ENCODE peak calls at places on chromosomes 12 and 14, in nine cellular contexts. M, K, V, S, J, B, F, R and E are unnamed samples.

GRCh38 chr14:76863724-76864407 is 37.7 kb downstream of the LRRC74A start:
- DNase-seq in M (no peak), J (no peak), F (no peak), R (no peak), S (no peak), K (peak), V (no peak), B (no peak), E (peak)

GRCh38 chr12:71865166-71865713 is 25.7 kb downstream of the TBC1D15 start:
- DNase-seq in J (no peak), R (no peak), S (peak), F (peak), K (no peak), B (no peak), M (peak), V (peak), E (no peak)

GRCh38 chr12:112374166-112374740 is 8.0 kb downstream of the HECTD4 start:
- DNase-seq in B (no peak), V (no peak), S (no peak), R (no peak), M (no peak), J (no peak), K (no peak), F (no peak), E (no peak)

GRCh38 chr12:66688836-66689439 is 10.1 kb upstream of the GRIP1 start:
- DNase-seq in F (peak), R (peak), V (no peak), S (peak), J (peak), K (no peak), M (peak), B (peak), E (no peak)

GRCh38 chr14:95059126-95059525 is 98.2 kb downstream of the DICER1 start:
- DNase-seq in J (no peak), B (no peak), M (no peak), V (no peak), S (no peak), F (no peak), K (no peak), R (no peak), E (no peak)

GRCh38 chr12:40691913-40692616 is at the start of gene CNTN1:
- DNase-seq in R (no peak), M (peak), J (peak), V (no peak), K (peak), F (no peak), B (peak), S (peak), E (peak)

GRCh38 chr12:65540140-65540539 is 261.7 kb downstream of the MSRB3 start:
- DNase-seq in M (no peak), F (peak), S (no peak), J (no peak), B (peak), R (no peak), V (no peak), K (no peak), E (no peak)

GRCh38 chr12:47226199-47226598 is 146.4 kb upstream of the AMIGO2 start:
- DNase-seq in M (no peak), V (no peak), R (no peak), K (no peak), S (no peak), J (no peak), F (no peak), B (no peak), E (no peak)

GRCh38 chr12:51901881-51902280 is 5.4 kb upstream of the ACVRL1 start:
- DNase-seq in B (no peak), S (no peak), V (no peak), M (no peak), J (no peak), F (no peak), R (no peak), K (peak), E (no peak)

GRCh38 chr12:70277973-70278372 is 34.7 kb downstream of the CNOT2 start:
- DNase-seq in K (no peak), J (no peak), S (no peak), F (no peak), V (no peak), M (no peak), R (no peak), B (no peak), E (no peak)

GRCh38 chr14:70884595-70885342 is 22.5 kb upstream of the PCNX1 start:
- DNase-seq in S (no peak), B (no peak), K (no peak), J (no peak), M (no peak), F (no peak), V (no peak), R (no peak), E (no peak)

GRCh38 chr12:116880213-116880816 is 926 bp downstream of the HRK start:
- DNase-seq in K (no peak), F (no peak), S (no peak), R (no peak), B (no peak), M (no peak), V (no peak), J (no peak), E (peak)

GRCh38 chr14:45085004-45085403 is 1.1 kb downstream of the PRPF39 start:
- DNase-seq in K (no peak), F (peak), M (peak), R (no peak), B (peak), S (no peak), V (no peak), J (no peak), E (no peak)

GRCh38 chr12:6914246-6914947 is at the start of gene ENO2:
- DNase-seq in K (peak), R (peak), J (peak), S (peak), F (peak), M (peak), B (no peak), V (no peak), E (peak)

GRCh38 chr12:114306646-114307045 is 99.3 kb downstream of the TBX5 start:
- DNase-seq in B (no peak), K (no peak), S (no peak), J (no peak), M (no peak), R (no peak), F (no peak), V (no peak), E (no peak)

GRCh38 chr12:38144601-38145436 is 171.8 kb upstream of the ALG10B start:
- DNase-seq in M (no peak), S (peak), V (no peak), F (no peak), J (no peak), K (no peak), R (no peak), B (no peak), E (no peak)

GRCh38 chr14:97846156-97846555 is 1049.0 kb downstream of the VRK1 start:
- DNase-seq in J (no peak), F (no peak), K (no peak), B (no peak), R (no peak), S (no peak), V (no peak), M (no peak), E (no peak)

GRCh38 chr12:77031745-77032144 is 33.6 kb downstream of the E2F7 start:
- DNase-seq in R (no peak), S (no peak), J (no peak), K (no peak), V (no peak), B (no peak), F (peak), M (peak), E (no peak)

GRCh38 chr14:38867561-38868150 is 235.4 kb downstream of the SEC23A start:
- DNase-seq in S (peak), M (peak), K (peak), V (peak), J (peak), F (peak), B (peak), R (peak), E (no peak)